ENCODE peak calls at places on chromosome 9, in eight cellular contexts. J, T, A, U, S, R, H and Y are unnamed samples.

GRCh38 chr9:25935188-25935587 is 256.9 kb upstream of the TUSC1 start:
- DNase-seq in J (no peak), T (no peak), A (no peak), U (no peak), S (no peak), R (no peak), H (no peak), Y (no peak)

GRCh38 chr9:13284011-13284410 is 4.5 kb upstream of the MPDZ start:
- DNase-seq in J (no peak), T (no peak), A (no peak), U (no peak), S (no peak), R (no peak), H (no peak), Y (no peak)

GRCh38 chr9:136170291-136170901 is 34.5 kb downstream of the LHX3 start:
- DNase-seq in J (no peak), T (no peak), A (no peak), U (no peak), S (no peak), R (peak; percentile 61), H (no peak), Y (no peak)

GRCh38 chr9:113222482-113222841 is 1.1 kb downstream of the SLC31A1 start:
- DNase-seq in J (no peak), T (no peak), A (no peak), U (no peak), S (no peak), R (no peak), H (no peak), Y (no peak)

GRCh38 chr9:7147136-7148090 is 389.6 kb downstream of the KDM4C start:
- DNase-seq in J (no peak), T (no peak), A (no peak), U (no peak), S (no peak), R (no peak), H (peak; percentile 12), Y (no peak)

GRCh38 chr9:104843644-104844226 is 79.8 kb downstream of the NIPSNAP3B start:
- DNase-seq in J (no peak), T (no peak), A (no peak), U (no peak), S (no peak), R (no peak), H (no peak), Y (no peak)

GRCh38 chr9:137989999-137990715 is 112.6 kb downstream of the CACNA1B start:
- DNase-seq in J (no peak), T (no peak), A (no peak), U (no peak), S (no peak), R (no peak), H (no peak), Y (no peak)

GRCh38 chr9:116873937-116874900 is 187.1 kb downstream of the TRIM32 start:
- DNase-seq in J (no peak), T (no peak), A (no peak), U (no peak), S (no peak), R (no peak), H (no peak), Y (no peak)

GRCh38 chr9:127106493-127106855 is 16.0 kb downstream of the ANGPTL2 start:
- DNase-seq in J (no peak), T (no peak), A (no peak), U (no peak), S (no peak), R (no peak), H (no peak), Y (no peak)

GRCh38 chr9:100714372-100715099 is 136.7 kb downstream of the CAVIN4 start:
- DNase-seq in J (no peak), T (no peak), A (peak; percentile 7), U (no peak), S (peak; percentile 46), R (no peak), H (peak; percentile 30), Y (no peak)

GRCh38 chr9:81804306-81804705 is 115.0 kb upstream of the TLE1 start:
- DNase-seq in J (no peak), T (no peak), A (peak; percentile 57), U (no peak), S (no peak), R (no peak), H (no peak), Y (no peak)

GRCh38 chr9:108217601-108218190 is 638.1 kb downstream of the ACTL7B start:
- DNase-seq in J (no peak), T (no peak), A (peak; percentile 96), U (no peak), S (no peak), R (no peak), H (no peak), Y (no peak)

GRCh38 chr9:98039474-98040072 is 17.0 kb upstream of the NANS start:
- DNase-seq in J (peak; percentile 35), T (no peak), A (peak; percentile 16), U (no peak), S (no peak), R (no peak), H (no peak), Y (no peak)

GRCh38 chr9:137433349-137433915 is 7.7 kb downstream of the ENTPD8 start:
- DNase-seq in J (no peak), T (no peak), A (no peak), U (no peak), S (no peak), R (peak; percentile 69), H (no peak), Y (no peak)

GRCh38 chr9:136107155-136107952 is 11.3 kb downstream of the TMEM250 start:
- DNase-seq in J (no peak), T (no peak), A (no peak), U (no peak), S (no peak), R (no peak), H (no peak), Y (no peak)

GRCh38 chr9:35490910-35491465 is 1.1 kb downstream of the RUSC2 start:
- DNase-seq in J (no peak), T (no peak), A (peak; percentile 57), U (no peak), S (no peak), R (no peak), H (no peak), Y (no peak)

GRCh38 chr9:122087406-122088200 is 5.5 kb downstream of the TTLL11 start:
- DNase-seq in J (no peak), T (no peak), A (peak; percentile 12), U (peak; percentile 59), S (no peak), R (no peak), H (no peak), Y (peak; percentile 44)

GRCh38 chr9:27539479-27540441 is 10.1 kb upstream of the MOB3B start:
- DNase-seq in J (no peak), T (no peak), A (peak; percentile 42), U (peak; percentile 19), S (peak; percentile 9), R (no peak), H (peak; percentile 45), Y (peak; percentile 82)

GRCh38 chr9:130495067-130495466 is 50.3 kb downstream of the ASS1 start:
- DNase-seq in J (no peak), T (no peak), A (no peak), U (no peak), S (no peak), R (no peak), H (no peak), Y (no peak)
- TF ChIP-seq CTCF in J (no peak), T (no peak), A (no peak), U (no peak), S (no peak), R (no peak), H (no peak), Y (no peak)

DNA sequence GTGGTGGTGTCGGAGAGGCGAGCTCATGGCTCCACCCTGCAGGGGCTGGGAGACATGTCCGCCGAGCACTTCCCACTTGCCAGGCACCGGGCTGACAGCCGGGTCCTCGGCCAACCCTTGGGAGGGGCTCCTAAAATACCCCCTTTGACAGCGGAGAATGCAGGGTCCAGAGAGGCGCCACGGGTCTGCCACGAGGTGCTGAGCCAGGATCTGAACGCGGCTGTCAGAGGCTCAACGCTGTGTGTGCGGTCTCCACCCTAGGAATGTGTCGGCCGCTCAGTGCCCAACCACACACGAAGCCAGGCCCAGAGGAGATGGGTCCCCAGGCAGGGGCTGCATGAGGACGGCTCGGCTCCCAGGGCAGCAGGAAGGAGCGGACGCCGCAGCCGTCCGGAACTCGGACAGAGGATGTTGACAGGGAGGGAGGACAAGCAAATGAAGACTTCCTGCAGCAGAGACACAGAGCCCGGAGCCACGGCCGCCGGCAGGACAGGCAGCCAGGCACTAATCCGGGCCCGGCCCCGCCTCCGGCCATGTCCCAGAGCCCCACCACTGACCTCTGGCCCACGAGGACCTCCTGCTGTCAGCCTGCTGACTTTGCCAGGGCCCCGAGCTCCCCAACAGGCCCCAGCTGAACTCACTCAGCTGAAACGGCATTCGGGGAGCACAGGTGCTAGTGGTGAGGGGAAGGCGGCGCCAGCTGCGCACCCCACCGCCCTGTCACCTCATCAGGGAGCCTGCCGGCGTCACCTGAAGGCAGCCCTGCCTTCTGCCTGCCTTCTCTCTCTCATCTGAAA is 12.8 kb downstream of the VAV2 start:
- DNase-seq in J (no peak), T (peak; percentile 55), A (peak; percentile 27), U (no peak), S (no peak), R (peak; percentile 76), H (no peak), Y (peak; percentile 41)
- H3K4me1 ChIP-seq in J (peaks cover 15% of the 10 kb centered on the region), T (no peaks in the 10 kb centered on the region), A (peaks cover 15% of the 10 kb centered on the region), U (peaks cover 7% of the 10 kb centered on the region), S (no peaks in the 10 kb centered on the region), R (peaks cover 18% of the 10 kb centered on the region), H (peaks cover 20% of the 10 kb centered on the region), Y (peaks cover 21% of the 10 kb centered on the region)

GRCh38 chr9:129619787-129620668 is 873 bp downstream of the C9orf50 start:
- DNase-seq in J (no peak), T (no peak), A (peak; percentile 21), U (no peak), S (peak; percentile 37), R (peak; percentile 80), H (no peak), Y (no peak)
- TF ChIP-seq CTCF in J (no peak), T (peak; percentile 52), A (no peak), U (no peak), S (no peak), R (no peak), H (peak; percentile 28), Y (no peak)

GRCh38 chr9:131394464-131395026 is 659 bp downstream of the PRRC2B start:
- DNase-seq in J (no peak), T (no peak), A (no peak), U (no peak), S (peak; percentile 40), R (peak; percentile 90), H (peak; percentile 35), Y (peak; percentile 78)
- H3K4me1 ChIP-seq in J (peaks cover 58% of the 10 kb centered on the region), T (peaks cover 40% of the 10 kb centered on the region), A (peaks cover 42% of the 10 kb centered on the region), U (peaks cover 34% of the 10 kb centered on the region), S (peaks cover 52% of the 10 kb centered on the region), R (peaks cover 55% of the 10 kb centered on the region), H (peaks cover 46% of the 10 kb centered on the region), Y (peaks cover 51% of the 10 kb centered on the region)

GRCh38 chr9:34254966-34255825 is 73.9 kb downstream of the KIF24 start:
- DNase-seq in J (no peak), T (no peak), A (no peak), U (no peak), S (no peak), R (no peak), H (no peak), Y (no peak)
- TF ChIP-seq CTCF in J (no peak), T (no peak), A (no peak), U (no peak), S (no peak), R (no peak), H (no peak), Y (no peak)